ENCODE peak calls at places on chromosome 11, in five cellular contexts. A, C, G, U and D are unnamed samples.
A peak's percentile ranks its signal among the peaks of the same experiment; 100 is the strongest.

GRCh38 chr11:112277937-112278336 is 17.3 kb upstream of the PLET1 start:
- DNase-seq in A (no peak), C (no peak), G (no peak), U (no peak), D (no peak)

GRCh38 chr11:44112083-44112865 is 16.8 kb downstream of the EXT2 start:
- DNase-seq in A (peak; percentile 52), C (no peak), G (no peak), U (no peak), D (peak; percentile 49)

GRCh38 chr11:85590848-85591483 is 36.2 kb downstream of the DLG2 start:
- DNase-seq in A (no peak), C (no peak), G (no peak), U (peak; percentile 49), D (peak; percentile 83)

GRCh38 chr11:122099345-122100045 is 16.5 kb downstream of the BLID start:
- DNase-seq in A (no peak), C (no peak), G (no peak), U (no peak), D (peak; percentile 58)

GRCh38 chr11:69397732-69398131 is 83.7 kb upstream of the LINC01488 start:
- DNase-seq in A (no peak), C (no peak), G (no peak), U (no peak), D (no peak)

GRCh38 chr11:62611705-62612365 is 740 bp downstream of the EML3 start:
- DNase-seq in A (peak; percentile 60), C (peak; percentile 84), G (peak; percentile 55), U (peak; percentile 60), D (peak; percentile 62)

GRCh38 chr11:11025087-11025486 is 167.2 kb upstream of the ZBED5 start:
- DNase-seq in A (no peak), C (no peak), G (no peak), U (no peak), D (no peak)

GRCh38 chr11:79174045-79175008 is 266.5 kb downstream of the TENM4 start:
- DNase-seq in A (no peak), C (no peak), G (no peak), U (peak; percentile 41), D (peak; percentile 15)

GRCh38 chr11:95229199-95230053 is 1.6 kb downstream of the SESN3 start:
- DNase-seq in A (no peak), C (no peak), G (no peak), U (no peak), D (no peak)

GRCh38 chr11:69427906-69428880 is 53.3 kb upstream of the LINC01488 start:
- DNase-seq in A (no peak), C (peak; percentile 45), G (no peak), U (no peak), D (no peak)

GRCh38 chr11:7143908-7144307 is 55.1 kb downstream of the RBMXL2 start:
- DNase-seq in A (no peak), C (no peak), G (no peak), U (peak; percentile 61), D (no peak)

GRCh38 chr11:67439321-67440228 is 2.1 kb upstream of the PTPRCAP start:
- DNase-seq in A (no peak), C (peak; percentile 86), G (no peak), U (no peak), D (no peak)

GRCh38 chr11:4071828-4072421 is 22.7 kb upstream of the RRM1 start:
- DNase-seq in A (no peak), C (no peak), G (no peak), U (peak; percentile 58), D (peak; percentile 25)

GRCh38 chr11:2898366-2899079 is 12.9 kb upstream of the CDKN1C start:
- DNase-seq in A (peak; percentile 51), C (peak; percentile 93), G (peak; percentile 82), U (no peak), D (no peak)

GRCh38 chr11:13884159-13884799 is 78.2 kb upstream of the SPON1 start:
- DNase-seq in A (no peak), C (no peak), G (no peak), U (no peak), D (no peak)

GRCh38 chr11:77299528-77299993 is 1.9 kb downstream of the GDPD4 start:
- DNase-seq in A (no peak), C (no peak), G (no peak), U (no peak), D (no peak)

GRCh38 chr11:88363004-88363403 is 25.5 kb upstream of the CTSC start:
- DNase-seq in A (no peak), C (no peak), G (no peak), U (no peak), D (no peak)

GRCh38 chr11:19905280-19905853 is 192.7 kb downstream of the NAV2 start:
- DNase-seq in A (no peak), C (no peak), G (no peak), U (peak; percentile 55), D (peak; percentile 73)

GRCh38 chr11:113286509-113287497 is 27.6 kb upstream of the TTC12 start:
- DNase-seq in A (no peak), C (no peak), G (no peak), U (no peak), D (peak; percentile 85)

GRCh38 chr11:5364214-5364613 is 12.9 kb downstream of the OR51B6 start:
- DNase-seq in A (no peak), C (no peak), G (no peak), U (no peak), D (peak; percentile 10)

GRCh38 chr11:103295704-103296103 is 186.5 kb downstream of the DYNC2H1 start:
- DNase-seq in A (no peak), C (no peak), G (no peak), U (peak; percentile 3), D (peak; percentile 2)

GRCh38 chr11:122717264-122717867 is 61.8 kb downstream of the UBASH3B start:
- DNase-seq in A (no peak), C (no peak), G (no peak), U (no peak), D (no peak)

GRCh38 chr11:46896719-46897406 is 21.5 kb downstream of the LRP4 start:
- DNase-seq in A (no peak), C (no peak), G (no peak), U (peak; percentile 39), D (peak; percentile 21)

GRCh38 chr11:134389464-134390180 is 22.4 kb downstream of the B3GAT1 start:
- DNase-seq in A (no peak), C (no peak), G (no peak), U (no peak), D (no peak)

GRCh38 chr11:9701799-9702198 is 37.9 kb downstream of the SWAP70 start:
- DNase-seq in A (no peak), C (no peak), G (no peak), U (no peak), D (no peak)

GRCh38 chr11:9692696-9693095 is 28.8 kb downstream of the SWAP70 start:
- DNase-seq in A (no peak), C (no peak), G (no peak), U (no peak), D (no peak)

GRCh38 chr11:9700105-9700801 is 36.4 kb downstream of the SWAP70 start:
- DNase-seq in A (no peak), C (no peak), G (no peak), U (no peak), D (no peak)

GRCh38 chr11:9693801-9694553 is 30.1 kb downstream of the SWAP70 start:
- DNase-seq in A (no peak), C (no peak), G (no peak), U (no peak), D (no peak)

DNA sequence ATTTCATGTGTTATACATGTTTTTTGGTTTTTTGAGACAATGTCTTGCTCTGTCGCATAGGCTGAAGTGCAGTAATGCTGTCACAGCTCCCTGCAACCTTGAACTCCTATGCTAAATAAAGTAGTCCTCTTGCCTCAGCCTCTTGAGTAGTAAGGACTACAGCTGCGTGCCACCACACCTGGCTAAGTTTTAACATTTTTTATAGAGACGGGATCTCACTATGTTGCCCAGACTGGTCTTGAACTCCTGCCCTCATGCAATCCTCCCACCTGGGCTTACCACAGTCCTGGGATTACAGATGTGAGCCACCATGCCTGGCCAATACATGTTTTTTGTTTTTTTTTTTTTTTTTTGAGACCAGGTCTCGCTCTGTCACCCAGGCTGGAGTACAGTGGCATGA is 33.9 kb downstream of the SWAP70 start:
- DNase-seq in A (no peak), C (no peak), G (no peak), U (no peak), D (no peak)
- H3K4me1 ChIP-seq in A (peaks cover 9% of the 10 kb centered on the region), C (peaks cover 5% of the 10 kb centered on the region), G (peaks cover 14% of the 10 kb centered on the region), U (peaks cover 11% of the 10 kb centered on the region), D (peaks cover under 1% of the 10 kb centered on the region)

GRCh38 chr11:118005224-118006152 is 19.3 kb downstream of the IL10RA start:
- DNase-seq in A (no peak), C (no peak), G (no peak), U (no peak), D (no peak)

GRCh38 chr11:118004543-118005223 is 18.5 kb downstream of the IL10RA start:
- DNase-seq in A (no peak), C (no peak), G (no peak), U (no peak), D (no peak)

GRCh38 chr11:118007040-118007439 is 20.8 kb downstream of the IL10RA start:
- DNase-seq in A (no peak), C (no peak), G (no peak), U (no peak), D (no peak)

GRCh38 chr11:118008271-118008903 is 22.2 kb downstream of the IL10RA start:
- DNase-seq in A (no peak), C (no peak), G (no peak), U (no peak), D (no peak)

DNA sequence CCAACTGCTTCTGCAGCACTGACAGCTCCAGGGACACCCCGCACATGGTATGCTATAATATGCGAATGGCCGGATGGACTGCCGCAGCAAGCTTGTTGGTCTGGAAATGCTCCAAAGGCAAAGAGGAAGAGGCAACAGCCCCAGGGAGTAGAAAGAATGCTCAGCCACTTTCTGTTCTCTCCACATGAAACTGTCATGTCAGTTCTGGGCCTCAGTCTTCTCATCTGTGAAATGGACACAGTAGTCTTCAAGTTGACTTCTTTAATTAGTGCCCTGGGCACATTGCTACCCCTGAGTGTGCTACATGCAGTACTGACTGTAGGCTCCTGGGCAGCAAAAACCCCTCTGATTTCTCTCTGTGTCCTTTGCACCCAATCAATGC is 19.9 kb downstream of the IL10RA start:
- DNase-seq in A (no peak), C (no peak), G (no peak), U (no peak), D (no peak)
- H3K4me3 ChIP-seq in A (no peak overlapping the region), C (no peak overlapping the region), G (no peak overlapping the region), U (no peak overlapping the region), D (no peak overlapping the region)

DNA sequence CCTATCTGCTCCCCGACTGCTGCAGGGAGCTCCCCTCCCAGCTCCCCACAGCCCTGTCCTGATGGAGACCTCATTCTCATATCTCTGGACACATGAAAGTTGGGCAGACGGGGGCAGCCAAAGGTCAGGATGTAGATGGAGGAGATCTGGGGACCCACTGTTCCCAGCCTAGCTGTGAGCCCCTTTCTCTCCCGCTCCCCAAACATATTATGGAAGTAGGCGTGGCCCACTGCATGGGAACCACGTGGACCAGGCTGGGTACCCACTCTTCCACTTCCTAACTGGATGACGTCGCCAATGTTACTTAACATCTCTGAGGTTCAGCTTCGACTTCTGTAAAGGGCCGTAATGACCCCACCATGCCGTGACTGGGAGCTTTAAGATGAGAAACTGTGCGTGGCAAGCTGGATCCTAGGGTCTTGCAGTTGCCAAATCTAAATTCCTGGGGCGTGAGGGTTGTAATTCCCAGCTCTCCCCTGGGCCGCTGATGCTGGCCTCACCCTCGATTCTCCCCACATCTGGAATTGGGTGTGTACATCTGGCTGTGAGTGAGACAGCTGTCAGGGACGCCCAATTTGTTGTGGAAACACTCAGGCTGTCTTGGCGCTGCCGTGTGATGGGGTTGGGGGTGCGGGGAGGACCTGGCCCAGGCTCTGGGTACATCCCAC is 1.8 kb downstream of the CDC42EP2 start:
- DNase-seq in A (peak; percentile 69), C (no peak), G (peak; percentile 54), U (peak; percentile 25), D (peak; percentile 48)
- H3K4me1 ChIP-seq in A (peaks cover 15% of the 10 kb centered on the region), C (peaks cover 16% of the 10 kb centered on the region), G (peaks cover 33% of the 10 kb centered on the region), U (peaks cover 29% of the 10 kb centered on the region), D (peaks cover 23% of the 10 kb centered on the region)

GRCh38 chr11:117134431-117134830 is 9.7 kb upstream of the PAFAH1B2 start:
- DNase-seq in A (no peak), C (no peak), G (no peak), U (no peak), D (no peak)
- H3K4me3 ChIP-seq in A (no peak overlapping the region), C (no peak overlapping the region), G (no peak overlapping the region), U (no peak overlapping the region), D (no peak overlapping the region)